ENCODE peak calls at places on chromosomes 5 and 9, in six cellular contexts. F, W, A, V, G and U are unnamed samples. For H3K4me1, the result is how much of the 10 kb centered on the place peaks cover.

GRCh38 chr5:14986413-14986812 is 114.8 kb upstream of the ANKH start:
- DNase-seq in G (no peak), V (no peak), F (no peak), W (no peak), A (no peak), U (no peak)

GRCh38 chr9:91024841-91025240 is 223.2 kb downstream of the SYK start:
- DNase-seq in W (no peak), V (no peak), G (no peak), F (no peak), A (no peak), U (no peak)

GRCh38 chr5:78964889-78965288 is 20.2 kb downstream of the ARSB start:
- DNase-seq in G (no peak), V (no peak), W (no peak), A (peak), F (peak), U (no peak)

GRCh38 chr5:79086116-79086515 is 16.5 kb downstream of the BHMT2 start:
- DNase-seq in A (no peak), V (no peak), W (no peak), F (peak), G (no peak), U (no peak)

GRCh38 chr9:78029601-78030552 is 1.7 kb downstream of the GNAQ start:
- DNase-seq in G (no peak), V (no peak), A (no peak), W (no peak), F (peak), U (peak)

GRCh38 chr5:180323929-180324632 is 29.1 kb downstream of the GFPT2 start:
- DNase-seq in F (peak), W (no peak), A (no peak), V (no peak), G (no peak), U (peak)

GRCh38 chr5:76376141-76376900 is 26.8 kb upstream of the IQGAP2 start:
- DNase-seq in A (no peak), V (no peak), G (no peak), W (no peak), F (peak), U (no peak)

GRCh38 chr9:129898205-129898604 is 62.9 kb downstream of the USP20 start:
- DNase-seq in G (no peak), W (no peak), V (no peak), F (peak), A (no peak), U (no peak)

GRCh38 chr5:180178516-180179398 is 30.3 kb downstream of the RASGEF1C start:
- DNase-seq in A (no peak), G (no peak), V (no peak), F (no peak), W (no peak), U (no peak)

GRCh38 chr5:1406681-1407640 is 38.3 kb downstream of the SLC6A3 start:
- DNase-seq in W (peak), F (no peak), V (peak), G (no peak), A (no peak), U (no peak)

GRCh38 chr5:177443144-177443983 is 3.2 kb upstream of the PRR7 start:
- DNase-seq in A (peak), W (no peak), V (peak), G (peak), F (no peak), U (no peak)

GRCh38 chr9:134502261-134503211 is 139.1 kb upstream of the COL5A1 start:
- DNase-seq in V (peak), W (peak), F (peak), A (no peak), G (peak), U (peak)

GRCh38 chr5:169717298-169717697 is 80.2 kb downstream of the DOCK2 start:
- DNase-seq in A (no peak), W (no peak), G (no peak), V (no peak), F (no peak), U (peak)

GRCh38 chr5:159104759-159105317 is 5.1 kb upstream of the EBF1 start:
- DNase-seq in G (no peak), W (no peak), A (no peak), F (no peak), V (no peak), U (no peak)

GRCh38 chr5:61167382-61167781 is 5.1 kb upstream of the SMIM15 start:
- DNase-seq in F (peak), W (no peak), A (no peak), V (no peak), G (peak), U (peak)

GRCh38 chr5:134552301-134552700 is 26.8 kb downstream of the JADE2 start:
- DNase-seq in V (no peak), G (peak), A (no peak), F (peak), W (peak), U (peak)

GRCh38 chr5:10474521-10475075 is 32.9 kb downstream of the ROPN1L start:
- DNase-seq in G (no peak), V (no peak), F (peak), A (no peak), W (no peak), U (no peak)

GRCh38 chr5:142446131-142446959 is 121.5 kb upstream of the SPRY4 start:
- DNase-seq in A (no peak), F (peak), G (no peak), V (no peak), W (no peak), U (peak)

GRCh38 chr5:119250946-119251901 is 104.6 kb upstream of the TNFAIP8 start:
- DNase-seq in W (no peak), V (no peak), F (peak), G (no peak), A (no peak), U (no peak)

GRCh38 chr9:109653470-109653869 is 126.5 kb upstream of the PALM2AKAP2 start:
- DNase-seq in W (no peak), V (no peak), F (no peak), G (no peak), A (no peak), U (no peak)

GRCh38 chr9:94802795-94803194 is 76.3 kb downstream of the AOPEP start:
- DNase-seq in F (peak), W (no peak), V (no peak), G (no peak), A (no peak), U (peak)

GRCh38 chr9:98491778-98492177 is 217.0 kb downstream of the GABBR2 start:
- DNase-seq in W (peak), V (no peak), A (no peak), F (peak), G (no peak), U (no peak)

GRCh38 chr5:32462618-32463017 is 18.1 kb upstream of the ZFR start:
- DNase-seq in G (no peak), W (no peak), A (no peak), V (no peak), F (peak), U (peak)

GRCh38 chr5:145980257-145980656 is 43.9 kb downstream of the SH3RF2 start:
- DNase-seq in G (no peak), V (no peak), A (no peak), F (peak), W (no peak), U (no peak)

GRCh38 chr5:36530249-36530648 is 76.2 kb upstream of the SLC1A3 start:
- DNase-seq in W (no peak), V (no peak), A (no peak), G (no peak), F (no peak), U (no peak)

GRCh38 chr9:38233796-38234355 is 158.6 kb upstream of the ALDH1B1 start:
- DNase-seq in V (no peak), A (no peak), F (no peak), W (no peak), G (no peak), U (no peak)

GRCh38 chr9:134689320-134690181 is 47.9 kb downstream of the COL5A1 start:
- DNase-seq in V (peak), F (peak), A (peak), W (peak), G (no peak), U (no peak)

GRCh38 chr9:113215142-113215541 is 5.9 kb downstream of the FKBP15 start:
- DNase-seq in G (no peak), A (no peak), F (peak), W (no peak), V (no peak), U (peak)

GRCh38 chr5:10288600-10289213 is 19.0 kb downstream of the CMBL start:
- DNase-seq in V (peak), G (peak), F (no peak), A (peak), W (peak), U (no peak)

GRCh38 chr5:68026092-68026910 is 189.3 kb upstream of the PIK3R1 start:
- DNase-seq in A (no peak), W (no peak), F (no peak), G (no peak), V (no peak), U (no peak)

GRCh38 chr9:695252-695651 is 146.2 kb upstream of the DMRT1 start:
- DNase-seq in V (no peak), F (no peak), A (no peak), W (no peak), G (no peak), U (no peak)

GRCh38 chr5:120735076-120735475 is 271.0 kb downstream of the PRR16 start:
- DNase-seq in F (peak), G (no peak), W (no peak), V (no peak), A (no peak), U (no peak)

GRCh38 chr9:89732952-89733349 is 128.1 kb downstream of the GADD45G start:
- DNase-seq in W (no peak), A (no peak), F (no peak), G (no peak), V (no peak), U (no peak)

GRCh38 chr9:89732295-89732951 is 127.6 kb downstream of the GADD45G start:
- DNase-seq in A (no peak), F (no peak), V (no peak), W (no peak), G (no peak), U (peak)

GRCh38 chr9:89730715-89731114 is 125.9 kb downstream of the GADD45G start:
- DNase-seq in G (peak), W (no peak), V (no peak), F (no peak), A (no peak), U (no peak)

GRCh38 chr9:89729954-89730530 is 125.2 kb downstream of the GADD45G start:
- DNase-seq in G (no peak), V (no peak), A (no peak), W (no peak), F (no peak), U (no peak)

GRCh38 chr9:89731262-89731980 is 126.6 kb downstream of the GADD45G start:
- DNase-seq in W (no peak), G (no peak), A (no peak), F (no peak), V (no peak), U (no peak)
- H3K4me1 ChIP-seq in W (under half), G (under half), A (under half), F (under half), V (under half), U (under half)

DNA sequence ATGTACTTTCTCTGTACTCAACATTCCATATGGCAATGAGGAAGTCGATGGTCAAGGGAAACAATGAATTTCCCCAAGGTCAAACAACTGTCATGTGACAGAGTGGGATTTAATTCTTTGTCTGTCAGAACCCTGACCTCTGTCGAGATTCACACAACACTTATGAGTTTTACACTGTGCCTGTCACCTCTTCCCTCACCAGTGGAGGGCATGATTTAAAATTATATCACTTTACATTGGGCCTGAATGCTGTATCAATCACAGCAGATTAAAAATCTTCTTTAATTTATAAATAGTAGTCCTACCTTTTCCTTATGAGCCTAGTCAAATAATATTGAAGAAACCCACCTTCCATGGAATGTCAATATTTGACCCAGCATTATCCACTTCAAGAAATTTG is 276.7 kb downstream of the CDH10 start:
- DNase-seq in F (no peak), G (no peak), W (no peak), V (no peak), A (peak), U (no peak)
- TF ChIP-seq CTCF in F (no peak), G (no peak), W (no peak), V (no peak), A (peak), U (no peak)

GRCh38 chr5:124920909-124921666 is 174.6 kb upstream of the ZNF608 start:
- DNase-seq in F (no peak), A (peak), W (no peak), G (no peak), V (no peak), U (no peak)
- H3K4me1 ChIP-seq in F (under half), A (half or more), W (under half), G (under half), V (under half), U (under half)

GRCh38 chr9:124392855-124393460 is 22.3 kb downstream of the PSMB7 start:
- DNase-seq in F (peak), G (no peak), A (peak), W (no peak), V (no peak), U (peak)
- TF ChIP-seq CTCF in F (peak), G (no peak), A (peak), W (peak), V (no peak), U (peak)